ENCODE peak calls at places on chromosomes 4 and X, in five cellular contexts. W is HT1080; N is CD4-positive, alpha-beta memory T cell; I is NT2/D1; A is stimulated activated CD4-positive, alpha-beta T cell treated with anti-CD3 and anti-CD28 coated beads, Interleukin-4, amount 100 ng/mL, for 4 hours. Z is an unnamed sample.
A peak's percentile ranks its signal among the peaks of the same experiment; 100 is the strongest.

GRCh38 chr4:37480509-37480908 is 205.7 kb downstream of the RELL1 start:
- DNase-seq in W (no peak), N (no peak), I (no peak), A (no peak), Z (no peak)

GRCh38 chr4:139666735-139667266 is 1.2 kb downstream of the MGST2 start:
- DNase-seq in W (no peak), N (no peak), I (no peak), A (no peak), Z (no peak)

GRCh38 chr4:93132631-93133030 is 695.9 kb upstream of the ATOH1 start:
- DNase-seq in W (no peak), N (no peak), I (no peak), A (no peak), Z (no peak)

GRCh38 chr4:83449009-83449408 is 6.6 kb downstream of the HELQ start:
- DNase-seq in W (no peak), N (no peak), I (no peak), A (no peak), Z (no peak)

GRCh38 chr4:82718067-82718935 is 80.3 kb downstream of the SCD5 start:
- DNase-seq in W (no peak), N (no peak), I (no peak), A (no peak), Z (no peak)

GRCh38 chr4:52408471-52408870 is 250.6 kb downstream of the USP46 start:
- DNase-seq in W (no peak), N (no peak), I (no peak), A (no peak), Z (no peak)

GRCh38 chr4:31183256-31183655 is 463.1 kb downstream of the PCDH7 start:
- DNase-seq in W (no peak), N (no peak), I (no peak), A (no peak), Z (no peak)

GRCh38 chr4:129515356-129515755 is 419.4 kb downstream of the C4orf33 start:
- DNase-seq in W (peak; percentile 72), N (no peak), I (no peak), A (no peak), Z (no peak)

GRCh38 chr4:48491514-48492176 is 1.6 kb downstream of the ZAR1 start:
- DNase-seq in W (no peak), N (no peak), I (no peak), A (no peak), Z (no peak)

GRCh38 chr4:92182736-92183407 is 120.9 kb upstream of the GRID2 start:
- DNase-seq in W (no peak), N (no peak), I (no peak), A (no peak), Z (no peak)

GRCh38 chr4:6109842-6110560 is 90.3 kb downstream of the JAKMIP1 start:
- DNase-seq in W (no peak), N (no peak), I (no peak), A (no peak), Z (no peak)

GRCh38 chr4:153185453-153185852 is 18.8 kb upstream of the TRIM2 start:
- DNase-seq in W (no peak), N (no peak), I (no peak), A (no peak), Z (no peak)

GRCh38 chr4:75555294-75556164 is at the start of gene ODAPH:
- DNase-seq in W (peak; percentile 93), N (no peak), I (peak; percentile 36), A (no peak), Z (no peak)

GRCh38 chrX:65643786-65644111 is 23.7 kb upstream of the MSN start:
- DNase-seq in W (no peak), N (no peak), I (no peak), A (no peak), Z (no peak)

GRCh38 chrX:39174761-39175417 is 373.6 kb downstream of the MID1IP1 start:
- DNase-seq in W (no peak), N (peak; percentile 57), I (no peak), A (no peak), Z (no peak)

GRCh38 chr4:151921811-151922210 is 161.0 kb upstream of the GATB start:
- DNase-seq in W (peak; percentile 72), N (no peak), I (no peak), A (no peak), Z (no peak)

GRCh38 chr4:101693842-101694398 is 96.6 kb upstream of the BANK1 start:
- DNase-seq in W (no peak), N (no peak), I (no peak), A (no peak), Z (peak; percentile 9)

GRCh38 chrX:18426004-18426320 is 554 bp downstream of the CDKL5 start:
- DNase-seq in W (no peak), N (no peak), I (no peak), A (no peak), Z (no peak)

GRCh38 chrX:71671043-71671829 is 3.9 kb downstream of the LOC101059915 start:
- DNase-seq in W (no peak), N (no peak), I (no peak), A (peak; percentile 52), Z (peak; percentile 52)

GRCh38 chr4:37535872-37536271 is 150.3 kb downstream of the RELL1 start:
- DNase-seq in W (no peak), N (no peak), I (no peak), A (no peak), Z (no peak)

GRCh38 chr4:133839326-133839725 is 362.3 kb downstream of the PABPC4L start:
- DNase-seq in W (peak; percentile 5), N (no peak), I (peak; percentile 1), A (no peak), Z (no peak)

GRCh38 chr4:5052726-5053425 is 1.6 kb downstream of the STK32B start:
- DNase-seq in W (no peak), N (no peak), I (no peak), A (no peak), Z (no peak)

GRCh38 chr4:73523126-73523525 is 41.6 kb downstream of the AFM start:
- DNase-seq in W (peak; percentile 9), N (no peak), I (no peak), A (no peak), Z (no peak)

GRCh38 chrX:67781132-67781531 is 237.3 kb downstream of the AR start:
- DNase-seq in W (no peak), N (no peak), I (no peak), A (no peak), Z (no peak)

GRCh38 chr4:2944882-2945526 is 18.2 kb downstream of the NOP14 start:
- DNase-seq in W (no peak), N (no peak), I (no peak), A (no peak), Z (no peak)

GRCh38 chr4:165425629-165426028 is 46.8 kb downstream of the CPE start:
- DNase-seq in W (no peak), N (no peak), I (no peak), A (no peak), Z (no peak)

GRCh38 chrX:40996886-40997530 is 88.2 kb upstream of the USP9X start:
- DNase-seq in W (peak; percentile 53), N (no peak), I (peak; percentile 50), A (no peak), Z (no peak)